ENCODE peak calls at places on chromosomes 2 and 18, in four cellular contexts. C is right atrium auricular region, G is K562, X is hepatocyte. P is an unnamed sample.

GRCh38 chr18:41864216-41864615 is 90.8 kb upstream of the PIK3C3 start:
- DNase-seq in G (no peak), C (no peak), X (no peak), P (no peak)

GRCh38 chr18:58449366-58449935 is 179.4 kb downstream of the ALPK2 start:
- DNase-seq in X (no peak), C (no peak), G (no peak), P (no peak)

GRCh38 chr2:238965371-238966273 is 117.7 kb downstream of the TWIST2 start:
- DNase-seq in G (no peak), X (no peak), C (no peak), P (no peak)

GRCh38 chr2:172095905-172096660 is 6.6 kb downstream of the DLX2 start:
- DNase-seq in G (no peak), C (no peak), X (no peak), P (no peak)

GRCh38 chr2:234495076-234495800 is 1.6 kb downstream of the ARL4C start:
- DNase-seq in G (no peak), X (peak), C (no peak), P (peak)

GRCh38 chr2:118856978-118857676 is 9.7 kb upstream of the EN1 start:
- DNase-seq in G (no peak), X (no peak), C (no peak), P (no peak)

GRCh38 chr18:67232406-67232805 is 284.1 kb downstream of the DSEL start:
- DNase-seq in X (no peak), C (no peak), G (no peak), P (peak)

GRCh38 chr2:218996937-218997336 is 3.7 kb upstream of the CRYBA2 start:
- DNase-seq in C (no peak), X (no peak), G (no peak), P (no peak)

GRCh38 chr18:8673276-8674209 is 31.8 kb upstream of the MTCL1 start:
- DNase-seq in X (no peak), G (no peak), C (no peak), P (no peak)

GRCh38 chr2:71950256-71951066 is 197.2 kb downstream of the CYP26B1 start:
- DNase-seq in X (no peak), C (peak), G (no peak), P (no peak)

GRCh38 chr2:28224648-28225471 is 167.8 kb upstream of the FOSL2 start:
- DNase-seq in C (no peak), X (peak), G (no peak), P (peak)

GRCh38 chr2:28318462-28319117 is 74.1 kb upstream of the FOSL2 start:
- DNase-seq in C (no peak), X (no peak), G (no peak), P (no peak)

GRCh38 chr2:68225119-68225632 is 27.2 kb downstream of the PPP3R1 start:
- DNase-seq in X (peak), C (no peak), G (peak), P (peak)

GRCh38 chr2:101967826-101968498 is 23.8 kb upstream of the IL1R2 start:
- DNase-seq in G (no peak), C (no peak), X (no peak), P (no peak)

GRCh38 chr2:1707771-1708351 is 36.5 kb downstream of the PXDN start:
- DNase-seq in X (peak), G (no peak), C (peak), P (peak)

GRCh38 chr18:73556904-73557303 is 590.7 kb downstream of the FBXO15 start:
- DNase-seq in G (no peak), C (no peak), X (no peak), P (no peak)

GRCh38 chr2:69514836-69515235 is 77.6 kb upstream of the NFU1 start:
- DNase-seq in X (no peak), C (no peak), G (no peak), P (no peak)

GRCh38 chr2:106061971-106062370 is 132.1 kb downstream of the UXS1 start:
- DNase-seq in X (no peak), G (no peak), C (no peak), P (no peak)

GRCh38 chr2:150485871-150486538 is 1.5 kb downstream of the RND3 start:
- DNase-seq in C (peak), G (no peak), X (peak), P (peak)

GRCh38 chr2:13652531-13653313 is 936.0 kb downstream of the TRIB2 start:
- DNase-seq in X (no peak), C (no peak), G (no peak), P (peak)

GRCh38 chr2:207144191-207144795 is 21.5 kb downstream of the KLF7 start:
- DNase-seq in G (no peak), X (no peak), C (no peak), P (no peak)
- H3K27ac ChIP-seq in G (no peak), X (peak), C (peak), P (peak)

DNA sequence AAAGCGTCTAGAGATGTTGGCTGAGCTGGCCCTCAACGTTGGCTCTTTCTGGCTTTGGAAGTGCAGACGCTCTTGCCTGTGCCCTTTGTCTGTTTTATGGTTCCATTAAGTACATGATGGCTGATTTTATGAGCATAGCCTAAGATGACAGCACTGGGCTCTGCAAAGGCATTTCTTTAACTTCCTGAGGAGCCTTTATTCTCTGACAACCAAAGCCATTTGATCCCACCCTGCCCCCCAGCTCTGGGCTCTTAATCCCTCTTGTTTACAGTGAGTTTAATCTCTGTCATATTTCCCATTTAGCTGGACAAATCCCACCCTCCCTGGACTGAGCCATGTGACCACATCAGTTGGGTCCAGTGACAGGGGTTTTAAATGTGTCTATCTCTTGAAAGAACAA is 195.8 kb downstream of the ACKR3 start:
- DNase-seq in X (peak), C (no peak), G (no peak), P (no peak)
- TF ChIP-seq CTCF in X (no peak), C (no peak), G (no peak), P (no peak)

DNA sequence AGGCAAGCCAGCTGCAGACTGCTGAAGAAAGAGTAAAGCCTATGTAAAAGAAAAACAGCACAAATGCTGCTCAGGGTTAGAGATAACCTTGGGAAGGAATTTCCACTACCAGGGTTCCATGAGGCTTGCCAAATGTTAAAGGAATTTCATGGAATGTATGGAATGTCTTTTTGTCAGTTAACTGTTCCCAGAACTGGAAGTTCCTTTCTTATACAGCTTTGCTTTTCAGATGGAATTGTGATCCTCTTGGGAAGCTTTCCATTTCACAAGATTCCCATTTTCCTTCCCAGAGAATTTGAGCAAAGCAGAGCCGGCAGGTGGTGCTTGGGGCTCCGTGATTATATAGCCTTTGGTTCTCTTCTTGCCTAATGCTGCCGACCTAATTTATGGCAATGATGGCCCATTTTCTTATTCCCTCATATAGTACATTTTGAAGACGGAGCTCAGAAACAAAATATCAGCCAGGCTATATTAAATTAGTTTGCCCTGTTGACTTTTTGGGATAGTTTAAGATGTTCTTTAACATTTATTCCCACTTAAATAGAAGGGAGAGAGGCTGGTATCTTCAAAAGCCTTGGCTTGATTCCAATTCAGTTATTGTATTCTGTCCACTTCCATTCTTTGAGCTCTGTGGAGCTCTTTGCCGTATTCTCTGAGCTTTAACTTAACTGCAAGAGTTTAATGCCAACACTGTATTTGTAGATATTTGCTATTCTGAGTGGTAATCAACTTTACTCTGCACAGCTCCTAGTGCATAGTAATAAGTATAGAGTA is 162.3 kb downstream of the PHLPP1 start:
- DNase-seq in C (no peak), G (no peak), X (peak), P (peak)
- H3K27ac ChIP-seq in C (no peak), G (no peak), X (no peak), P (no peak)

DNA sequence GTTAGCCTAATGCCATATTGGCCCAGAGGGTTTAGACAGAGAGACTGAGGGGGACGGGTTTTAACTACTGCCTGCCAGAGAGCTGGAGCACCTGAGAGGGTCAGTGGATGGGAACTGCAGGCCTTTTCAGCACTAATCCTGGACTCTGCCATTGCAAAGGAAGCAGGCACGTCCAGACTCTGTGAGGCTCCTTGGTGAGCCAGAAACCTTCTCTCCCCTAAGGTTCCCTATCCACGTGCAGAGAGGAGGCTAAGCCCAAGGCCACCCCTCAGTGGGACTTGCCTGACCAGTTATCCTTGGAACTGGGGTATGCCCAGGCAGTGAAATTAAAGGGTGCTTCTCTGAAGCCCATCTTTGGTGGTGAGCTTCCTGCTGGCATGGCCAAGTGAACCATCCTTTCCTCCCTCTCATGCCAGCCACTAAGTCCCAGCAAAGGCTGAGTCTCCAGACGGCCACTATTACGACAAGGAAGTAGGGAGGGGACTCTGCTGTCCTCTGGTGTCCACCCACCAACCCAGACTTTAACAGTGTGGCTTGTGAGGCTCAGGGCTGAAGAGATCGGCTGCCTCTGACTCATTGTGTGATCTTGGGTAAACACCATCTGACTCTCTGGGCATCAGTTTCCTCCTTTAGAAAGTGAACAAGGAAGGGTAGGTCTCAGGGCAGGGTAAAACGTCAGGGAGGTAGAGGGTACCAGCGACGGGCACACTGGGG is 3.9 kb upstream of the MLPH start:
- DNase-seq in C (no peak), G (no peak), X (peak), P (no peak)
- TF ChIP-seq CTCF in C (no peak), G (no peak), X (peak), P (no peak)